ENCODE peak calls at places on chromosomes 6 and 20, in seven cellular contexts. L, V, Z, T, G, D and B are unnamed samples.

GRCh38 chr6:123089223-123089622 is 93.2 kb downstream of the CLVS2 start:
- DNase-seq in T (no peak), D (no peak), L (no peak), V (no peak), Z (no peak), G (no peak), B (no peak)

GRCh38 chr20:23595941-23596340 is 9.8 kb downstream of the CST9 start:
- DNase-seq in L (no peak), D (no peak), V (no peak), Z (no peak), G (no peak), T (no peak), B (no peak)

GRCh38 chr20:63347081-63347741 is 13.9 kb downstream of the CHRNA4 start:
- DNase-seq in T (peak; percentile 14), L (no peak), D (no peak), Z (no peak), G (no peak), V (no peak), B (no peak)

GRCh38 chr6:113856571-113857564 is at the start of gene MARCKS:
- DNase-seq in G (peak; percentile 91), L (peak; percentile 41), D (no peak), T (no peak), V (peak; percentile 68), Z (peak; percentile 92), B (peak; percentile 26)

GRCh38 chr6:13453771-13454251 is 33.6 kb downstream of the GFOD1 start:
- DNase-seq in D (peak; percentile 53), Z (no peak), G (peak; percentile 27), T (peak; percentile 36), V (no peak), L (no peak), B (peak; percentile 64)

GRCh38 chr6:10759312-10759839 is 11.8 kb downstream of the TMEM14B start:
- DNase-seq in V (no peak), L (peak; percentile 27), D (no peak), T (no peak), G (peak; percentile 77), Z (peak; percentile 98), B (no peak)

GRCh38 chr20:57383447-57384347 is 7.5 kb upstream of the RBM38 start:
- DNase-seq in V (no peak), Z (no peak), L (no peak), T (no peak), D (peak; percentile 30), G (no peak), B (no peak)

GRCh38 chr20:46348972-46349741 is 40.9 kb upstream of the CDH22 start:
- DNase-seq in T (peak; percentile 49), V (peak; percentile 51), Z (peak; percentile 47), L (peak; percentile 37), G (peak; percentile 34), D (no peak), B (peak; percentile 35)

GRCh38 chr6:55704421-55704820 is 125.4 kb upstream of the HMGCLL1 start:
- DNase-seq in V (no peak), L (no peak), T (no peak), D (no peak), G (peak; percentile 23), Z (peak; percentile 32), B (no peak)

GRCh38 chr20:63977392-63978276 is 1.8 kb downstream of the SAMD10 start:
- DNase-seq in V (no peak), G (peak; percentile 76), L (peak; percentile 19), D (peak; percentile 70), Z (no peak), T (peak; percentile 60), B (no peak)

GRCh38 chr6:97654674-97655073 is 371.7 kb upstream of the MMS22L start:
- DNase-seq in Z (no peak), V (no peak), D (no peak), L (no peak), G (no peak), T (no peak), B (no peak)

GRCh38 chr6:158044525-158044888 is 62.8 kb downstream of the SYNJ2 start:
- DNase-seq in Z (peak; percentile 39), V (no peak), G (no peak), T (no peak), D (no peak), L (no peak), B (no peak)

GRCh38 chr6:15207923-15208322 is 37.9 kb upstream of the JARID2 start:
- DNase-seq in V (no peak), T (no peak), D (no peak), L (no peak), Z (peak; percentile 71), G (peak; percentile 12), B (no peak)

GRCh38 chr6:109788687-109789086 is 97.6 kb downstream of the FIG4 start:
- DNase-seq in G (no peak), D (no peak), Z (no peak), V (no peak), L (no peak), T (no peak), B (no peak)

GRCh38 chr6:129267028-129267427 is 384.1 kb downstream of the LAMA2 start:
- DNase-seq in D (no peak), G (no peak), T (no peak), L (no peak), Z (no peak), V (peak; percentile 50), B (no peak)

GRCh38 chr20:8361008-8361652 is 229.1 kb downstream of the PLCB1 start:
- DNase-seq in D (no peak), Z (peak; percentile 37), T (no peak), G (peak; percentile 24), L (no peak), V (no peak), B (no peak)

DNA sequence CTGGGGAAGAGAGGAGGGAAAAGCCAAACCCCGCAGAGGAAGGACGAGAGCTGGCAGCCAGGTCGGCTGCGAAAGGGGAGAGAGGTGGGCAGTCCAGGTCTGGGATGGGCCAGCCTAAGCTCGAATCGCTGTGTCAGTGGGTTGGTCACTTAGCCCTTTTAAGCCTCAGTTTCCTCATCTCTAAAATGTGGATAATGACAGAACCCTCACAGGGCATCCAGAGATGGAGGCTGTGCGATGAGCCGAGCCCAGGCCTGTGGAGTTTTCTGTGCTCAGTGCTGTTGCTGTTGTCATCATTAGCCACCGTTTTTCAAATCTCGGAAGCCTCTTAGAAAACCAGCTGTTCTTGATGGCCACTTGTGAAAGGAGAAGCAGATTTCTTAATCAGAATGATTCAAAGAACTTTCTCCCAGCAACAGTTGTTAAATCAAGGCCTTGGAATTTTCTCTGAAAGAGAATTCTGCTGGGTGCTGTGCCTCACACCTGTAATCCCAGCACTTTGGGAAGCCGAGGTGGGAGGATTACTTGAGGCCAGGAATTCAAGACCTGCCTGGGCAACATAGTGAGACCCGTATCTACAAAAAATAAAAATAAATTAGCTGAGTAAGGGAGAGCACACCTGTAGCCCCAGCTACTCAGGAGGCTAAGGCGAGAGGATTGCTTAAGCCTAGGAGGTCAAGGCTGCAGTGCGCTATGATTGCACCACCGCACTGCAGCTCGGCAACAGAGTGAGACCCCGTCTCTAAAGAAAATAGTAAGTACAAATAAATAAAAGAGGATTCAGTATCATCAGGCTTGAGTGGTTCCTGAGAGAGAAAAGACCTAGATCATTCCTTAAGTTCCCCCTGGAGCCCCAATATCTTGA is 46.3 kb upstream of the ENTPD6 start:
- DNase-seq in V (no peak), D (no peak), Z (peak; percentile 89), T (no peak), G (peak; percentile 4), L (no peak), B (no peak)
- H3K4me3 ChIP-seq in V (peak overlapping the region; percentile 45), D (peak overlapping the region; percentile 50), Z (no peak overlapping the region), T (peak overlapping the region; percentile 49), G (no peak overlapping the region), L (peak overlapping the region; percentile 65), B (no peak overlapping the region)

GRCh38 chr20:4341804-4342560 is 326.6 kb upstream of the RNF24 start:
- DNase-seq in V (no peak), L (no peak), G (peak; percentile 63), D (no peak), Z (no peak), T (no peak), B (no peak)
- H3K27me3 ChIP-seq in V (no peaks in the 10 kb centered on the region), L (no peaks in the 10 kb centered on the region), G (peaks cover 2% of the 10 kb centered on the region), D (no peaks in the 10 kb centered on the region), Z (no peaks in the 10 kb centered on the region), T (no peaks in the 10 kb centered on the region), B (no peaks in the 10 kb centered on the region)

GRCh38 chr6:167548451-167548850 is 223.6 kb downstream of the TTLL2 start:
- DNase-seq in V (no peak), D (no peak), G (no peak), T (no peak), Z (peak; percentile 3), L (no peak), B (no peak)
- H3K4me1 ChIP-seq in V (peaks cover 31% of the 10 kb centered on the region), D (no peaks in the 10 kb centered on the region), G (no peaks in the 10 kb centered on the region), T (no peaks in the 10 kb centered on the region), Z (no peaks in the 10 kb centered on the region), L (no peaks in the 10 kb centered on the region), B (no peaks in the 10 kb centered on the region)

DNA sequence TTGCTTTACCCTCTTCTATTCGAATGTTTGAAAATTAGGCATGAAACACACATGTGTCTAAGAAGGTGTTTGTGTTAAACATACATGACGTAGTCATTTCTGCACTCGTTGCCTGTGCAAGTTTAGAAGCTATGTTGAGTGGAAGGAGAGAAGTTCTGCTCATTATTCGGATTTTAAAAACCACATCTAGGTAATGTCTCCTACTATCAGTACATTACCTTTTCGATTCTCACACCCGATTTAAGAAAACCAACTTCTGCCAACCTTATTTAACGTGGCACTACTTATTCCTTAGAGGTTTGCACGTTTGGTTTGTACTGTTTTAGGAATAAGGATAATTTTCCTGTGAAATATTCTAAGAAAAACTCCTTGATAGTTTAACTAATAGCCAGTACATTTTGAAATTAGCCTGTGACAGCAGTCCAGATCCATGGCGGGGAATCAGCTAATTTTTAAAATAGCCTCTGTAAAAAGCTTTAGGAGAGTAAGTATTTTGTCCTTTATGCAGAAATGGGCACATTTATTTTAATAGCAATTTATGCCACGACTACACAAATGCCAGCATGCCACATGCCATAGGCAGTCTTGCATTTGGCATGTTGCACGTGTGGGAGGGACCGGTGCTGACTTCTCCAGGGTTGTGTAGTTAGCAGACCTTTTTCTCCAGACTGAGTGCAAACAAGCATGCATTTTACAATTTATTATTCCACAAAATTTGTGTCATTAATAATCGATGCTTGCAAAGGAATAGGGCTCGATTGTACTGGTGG is 6.1 kb downstream of the FOXC1 start:
- DNase-seq in V (no peak), T (no peak), D (no peak), G (no peak), Z (no peak), L (no peak), B (no peak)
- H3K4me3 ChIP-seq in V (peak overlapping the region; percentile 89), T (no peak overlapping the region), D (no peak overlapping the region), G (no peak overlapping the region), Z (no peak overlapping the region), L (no peak overlapping the region), B (no peak overlapping the region)